ENCODE peak calls at places on chromosomes 16 and 17, in six cellular contexts. F is H1, W is HepG2, L is GM12891, T is K562, P is GM12878. R is an unnamed sample.

GRCh38 chr16:49453983-49454382 is 80.4 kb downstream of the C16orf78 start:
- DNase-seq in W (no peak), F (no peak), P (no peak), T (peak; percentile 18), L (no peak), R (no peak)

GRCh38 chr16:70674221-70675014 is 11.4 kb downstream of the MTSS2 start:
- DNase-seq in L (no peak), F (no peak), W (no peak), T (no peak), P (no peak), R (no peak)

GRCh38 chr17:41308918-41309359 is at the start of gene KRTAP16-1:
- DNase-seq in F (no peak), W (no peak), P (no peak), T (no peak), L (no peak), R (no peak)

GRCh38 chr16:2816751-2817495 is at the start of gene PRSS21:
- DNase-seq in T (peak; percentile 78), L (peak; percentile 78), F (no peak), P (no peak), W (no peak), R (no peak)

GRCh38 chr17:78416311-78416711 is 37.9 kb downstream of the PGS1 start:
- DNase-seq in W (no peak), F (no peak), L (no peak), P (no peak), T (no peak), R (no peak)

GRCh38 chr16:17313085-17313611 is 157.6 kb downstream of the XYLT1 start:
- DNase-seq in F (no peak), L (no peak), W (no peak), T (no peak), P (no peak), R (no peak)

GRCh38 chr17:70138309-70138865 is 30.9 kb upstream of the KCNJ2 start:
- DNase-seq in W (no peak), F (no peak), L (no peak), T (no peak), P (no peak), R (no peak)

GRCh38 chr17:76659928-76660614 is 16.5 kb upstream of the ST6GALNAC1 start:
- DNase-seq in L (no peak), T (peak; percentile 82), P (no peak), W (no peak), F (no peak), R (no peak)

GRCh38 chr16:73329363-73330306 is 281.7 kb upstream of the ZFHX3 start:
- DNase-seq in F (no peak), L (no peak), P (no peak), W (peak; percentile 8), T (no peak), R (no peak)

GRCh38 chr16:81715358-81716196 is 63.5 kb upstream of the PLCG2 start:
- DNase-seq in L (no peak), T (no peak), W (no peak), F (no peak), P (peak; percentile 77), R (no peak)

GRCh38 chr17:7435676-7436555 is 681 bp downstream of the TMEM102 start:
- DNase-seq in L (no peak), F (no peak), P (no peak), W (no peak), T (peak; percentile 69), R (no peak)

GRCh38 chr16:83870830-83871229 is 28.1 kb upstream of the MLYCD start:
- DNase-seq in L (no peak), T (no peak), P (no peak), F (no peak), W (peak; percentile 34), R (no peak)

GRCh38 chr17:18247613-18248001 is 10.9 kb downstream of the FLII start:
- DNase-seq in P (no peak), W (no peak), F (no peak), L (no peak), T (no peak), R (no peak)

GRCh38 chr16:69823831-69824563 is 61.9 kb downstream of the WWP2 start:
- DNase-seq in W (no peak), F (no peak), L (peak; percentile 47), T (no peak), P (peak; percentile 51), R (peak; percentile 55)

GRCh38 chr17:35051183-35051578 is 12.3 kb downstream of the RFFL start:
- DNase-seq in L (peak; percentile 26), F (no peak), T (peak; percentile 68), P (no peak), W (peak; percentile 81), R (no peak)

GRCh38 chr17:48442819-48443218 is 12.8 kb upstream of the SKAP1 start:
- DNase-seq in W (no peak), L (no peak), F (no peak), T (peak; percentile 79), P (no peak), R (no peak)

GRCh38 chr17:4740584-4740983 is 856 bp upstream of the CXCL16 start:
- DNase-seq in F (no peak), P (no peak), W (no peak), L (no peak), T (no peak), R (no peak)

GRCh38 chr17:82374626-82375331 is 3.2 kb downstream of the UTS2R start:
- DNase-seq in P (no peak), L (no peak), F (no peak), W (no peak), T (no peak), R (no peak)

GRCh38 chr17:81429353-81429774 is 34.1 kb downstream of the BAHCC1 start:
- DNase-seq in P (no peak), T (no peak), L (no peak), F (no peak), W (no peak), R (no peak)

GRCh38 chr17:77555741-77556291 is 402.7 kb upstream of the TNRC6C start:
- DNase-seq in P (no peak), T (no peak), L (no peak), W (no peak), F (no peak), R (no peak)

GRCh38 chr16:22001591-22001990 is 675 bp upstream of the PDZD9 start:
- DNase-seq in T (no peak), F (no peak), P (no peak), L (no peak), W (no peak), R (no peak)

GRCh38 chr17:74599023-74599399 is 6.9 kb upstream of the CD300LD start:
- DNase-seq in P (no peak), W (no peak), L (no peak), T (no peak), F (no peak), R (no peak)

GRCh38 chr17:62692159-62692651 is 64.7 kb downstream of the MRC2 start:
- DNase-seq in W (no peak), L (no peak), F (no peak), T (no peak), P (no peak), R (no peak)

GRCh38 chr16:88936008-88936912 is 40.7 kb downstream of the CBFA2T3 start:
- DNase-seq in W (peak; percentile 34), T (no peak), P (no peak), F (no peak), L (peak; percentile 69), R (peak; percentile 68)

GRCh38 chr17:75604034-75604695 is 16.6 kb downstream of the MYO15B start:
- DNase-seq in P (no peak), W (no peak), L (no peak), T (no peak), F (no peak), R (no peak)

GRCh38 chr17:36601303-36602029 is at the start of gene MRM1:
- DNase-seq in F (peak; percentile 90), T (peak; percentile 97), P (peak; percentile 77), L (peak; percentile 89), W (peak; percentile 86), R (peak; percentile 89)

GRCh38 chr17:66423436-66423922 is 121.1 kb downstream of the PRKCA start:
- DNase-seq in W (no peak), F (no peak), P (no peak), L (no peak), T (no peak), R (no peak)

DNA sequence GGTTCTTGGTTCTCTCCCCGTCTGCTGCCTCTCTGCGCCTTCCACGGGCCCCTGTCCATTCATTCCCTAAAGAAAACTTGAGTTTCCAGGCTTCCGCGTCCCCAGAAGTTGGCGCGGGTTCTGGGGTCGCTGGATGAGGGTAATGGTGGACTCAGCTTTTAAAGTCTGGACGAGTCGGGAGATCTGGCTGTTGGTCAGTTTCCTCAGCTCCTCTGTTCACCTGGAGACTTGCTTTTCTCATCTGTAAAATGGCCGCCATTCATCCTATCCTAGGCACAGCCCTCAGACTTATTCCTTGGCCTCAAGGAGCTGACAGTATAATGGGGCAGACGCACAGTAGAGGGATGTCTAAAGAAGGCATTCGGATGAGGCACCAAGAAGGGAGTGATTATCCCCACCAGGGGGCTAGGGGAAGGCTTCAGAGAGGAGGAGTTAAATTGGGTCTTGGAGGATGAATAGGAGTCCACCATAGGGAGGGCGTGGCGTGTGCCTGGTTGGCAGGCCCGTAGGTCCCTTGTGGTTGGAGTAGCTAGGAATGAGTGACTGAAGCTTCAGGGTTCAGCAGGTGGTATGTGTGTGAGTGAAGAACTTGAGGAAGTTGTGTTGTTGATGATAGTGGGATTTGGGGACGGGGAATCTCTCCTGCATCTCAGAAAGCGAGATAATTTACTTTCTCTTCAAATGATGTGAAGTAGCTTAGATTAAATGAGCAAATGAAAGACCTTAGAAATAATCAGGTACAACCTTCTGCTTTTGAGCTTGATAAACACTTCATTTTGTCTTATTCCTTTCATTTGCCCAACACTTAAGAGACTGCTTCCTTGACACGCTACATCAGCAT is 655 bp downstream of the VPS35L start:
- DNase-seq in L (peak; percentile 22), W (no peak), T (peak; percentile 85), F (peak; percentile 77), P (peak; percentile 13), R (peak; percentile 23)
- TF ChIP-seq POLR2A in L (no peak), W (no peak), T (peak; percentile 74), F (peak; percentile 88), P (no peak), R (no peak)

GRCh38 chr16:31202402-31203385 is at the start of gene PYCARD:
- DNase-seq in T (peak; percentile 41), W (no peak), P (no peak), F (no peak), L (no peak), R (no peak)
- TF ChIP-seq TAF1 in T (no peak), W (peak; percentile 14), P (no peak), F (no peak), L (no peak), R (no peak)

GRCh38 chr16:67269766-67270165 is 9.6 kb upstream of the PLEKHG4 start:
- DNase-seq in L (no peak), F (no peak), P (no peak), W (no peak), T (peak; percentile 56), R (no peak)

GRCh38 chr16:67265834-67266233 is 13.5 kb upstream of the PLEKHG4 start:
- DNase-seq in L (no peak), T (no peak), W (no peak), F (no peak), P (no peak), R (no peak)

GRCh38 chr16:67270931-67271338 is 8.4 kb upstream of the PLEKHG4 start:
- DNase-seq in F (no peak), W (no peak), T (no peak), P (no peak), L (no peak), R (no peak)

GRCh38 chr16:67271446-67271845 is 7.9 kb upstream of the PLEKHG4 start:
- DNase-seq in F (no peak), T (no peak), W (no peak), P (no peak), L (no peak), R (no peak)

GRCh38 chr16:67268136-67268579 is 11.2 kb upstream of the PLEKHG4 start:
- DNase-seq in T (peak; percentile 97), F (no peak), L (no peak), W (peak; percentile 43), P (no peak), R (no peak)
- TF ChIP-seq POLR2AphosphoS5 in T (peak; percentile 43), F (no peak), L (no peak), W (no peak), P (no peak), R (no peak)

GRCh38 chr16:10558746-10559641 is 21.4 kb downstream of the EMP2 start:
- DNase-seq in L (no peak), F (no peak), W (no peak), T (no peak), P (no peak), R (no peak)
- TF ChIP-seq POLR2A in L (no peak), F (no peak), W (no peak), T (no peak), P (no peak), R (no peak)